ENCODE peak calls at places on chromosomes 2 and 18, in five cellular contexts. One of them, this sample, is unnamed.

GRCh38 chr18:8704361-8705279 is 736 bp upstream of the MTCL1 start:
- DNase-seq in fibroblast of mammary gland: peak; percentile 74
- DNase-seq in progenitor cell of endocrine pancreas: peak; percentile 84
- DNase-seq in GM12864: no peak
- DNase-seq in nephron progenitor cell: peak; percentile 95
- DNase-seq in this sample: peak; percentile 96

GRCh38 chr2:187577310-187577709 is 23.1 kb upstream of the TFPI start:
- DNase-seq in GM12864: no peak
- DNase-seq in progenitor cell of endocrine pancreas: no peak
- DNase-seq in fibroblast of mammary gland: no peak
- DNase-seq in nephron progenitor cell: no peak
- DNase-seq in this sample: no peak

GRCh38 chr2:85437488-85438290 is 19.2 kb downstream of the SH2D6 start:
- DNase-seq in nephron progenitor cell: peak; percentile 70
- DNase-seq in fibroblast of mammary gland: peak; percentile 86
- DNase-seq in progenitor cell of endocrine pancreas: peak; percentile 47
- DNase-seq in GM12864: no peak
- DNase-seq in this sample: peak; percentile 88

GRCh38 chr2:96527052-96527964 is 9.2 kb upstream of the ARID5A start:
- DNase-seq in progenitor cell of endocrine pancreas: no peak
- DNase-seq in GM12864: no peak
- DNase-seq in nephron progenitor cell: peak; percentile 69
- DNase-seq in fibroblast of mammary gland: no peak
- DNase-seq in this sample: peak; percentile 83

GRCh38 chr2:11160731-11161455 is 5.6 kb downstream of the SLC66A3 start:
- DNase-seq in nephron progenitor cell: no peak
- DNase-seq in progenitor cell of endocrine pancreas: no peak
- DNase-seq in GM12864: peak; percentile 22
- DNase-seq in fibroblast of mammary gland: no peak
- DNase-seq in this sample: peak; percentile 62

GRCh38 chr2:40103590-40103989 is 324.5 kb upstream of the THUMPD2 start:
- DNase-seq in nephron progenitor cell: no peak
- DNase-seq in GM12864: no peak
- DNase-seq in fibroblast of mammary gland: peak; percentile 84
- DNase-seq in progenitor cell of endocrine pancreas: no peak
- DNase-seq in this sample: no peak

GRCh38 chr2:39128919-39129391 is 8.1 kb upstream of the SOS1 start:
- DNase-seq in nephron progenitor cell: no peak
- DNase-seq in progenitor cell of endocrine pancreas: no peak
- DNase-seq in GM12864: peak; percentile 67
- DNase-seq in fibroblast of mammary gland: peak; percentile 64
- DNase-seq in this sample: no peak

GRCh38 chr2:201532686-201533304 is 81.3 kb downstream of the STRADB start:
- DNase-seq in fibroblast of mammary gland: peak; percentile 97
- DNase-seq in nephron progenitor cell: no peak
- DNase-seq in progenitor cell of endocrine pancreas: no peak
- DNase-seq in GM12864: peak; percentile 59
- DNase-seq in this sample: peak; percentile 25

GRCh38 chr18:74869904-74870863 is 272.5 kb downstream of the ZNF407 start:
- DNase-seq in nephron progenitor cell: no peak
- DNase-seq in GM12864: peak; percentile 44
- DNase-seq in fibroblast of mammary gland: no peak
- DNase-seq in progenitor cell of endocrine pancreas: no peak
- DNase-seq in this sample: peak; percentile 29

GRCh38 chr2:138212434-138212833 is 248.2 kb downstream of the HNMT start:
- DNase-seq in GM12864: no peak
- DNase-seq in nephron progenitor cell: no peak
- DNase-seq in progenitor cell of endocrine pancreas: no peak
- DNase-seq in fibroblast of mammary gland: no peak
- DNase-seq in this sample: no peak

GRCh38 chr18:54671291-54671881 is 80.3 kb downstream of the DYNAP start:
- DNase-seq in progenitor cell of endocrine pancreas: no peak
- DNase-seq in GM12864: no peak
- DNase-seq in nephron progenitor cell: no peak
- DNase-seq in fibroblast of mammary gland: peak; percentile 60
- DNase-seq in this sample: peak; percentile 26

GRCh38 chr2:138500592-138501426 is 761 bp upstream of the SPOPL start:
- DNase-seq in nephron progenitor cell: peak; percentile 27
- DNase-seq in progenitor cell of endocrine pancreas: no peak
- DNase-seq in fibroblast of mammary gland: no peak
- DNase-seq in GM12864: no peak
- DNase-seq in this sample: no peak

GRCh38 chr2:11056614-11057013 is 98.7 kb upstream of the SLC66A3 start:
- DNase-seq in progenitor cell of endocrine pancreas: no peak
- DNase-seq in nephron progenitor cell: no peak
- DNase-seq in fibroblast of mammary gland: peak; percentile 85
- DNase-seq in GM12864: no peak
- DNase-seq in this sample: no peak

GRCh38 chr2:53131416-53131815 is 636.2 kb upstream of the CHAC2 start:
- DNase-seq in GM12864: no peak
- DNase-seq in nephron progenitor cell: no peak
- DNase-seq in progenitor cell of endocrine pancreas: no peak
- DNase-seq in fibroblast of mammary gland: peak; percentile 61
- DNase-seq in this sample: no peak

GRCh38 chr2:96601382-96602292 is 36.5 kb downstream of the KANSL3 start:
- DNase-seq in progenitor cell of endocrine pancreas: no peak
- DNase-seq in GM12864: no peak
- DNase-seq in nephron progenitor cell: no peak
- DNase-seq in fibroblast of mammary gland: no peak
- DNase-seq in this sample: no peak

GRCh38 chr18:22173928-22174301 is 4.5 kb downstream of the GATA6 start:
- DNase-seq in progenitor cell of endocrine pancreas: no peak
- DNase-seq in GM12864: no peak
- DNase-seq in fibroblast of mammary gland: no peak
- DNase-seq in nephron progenitor cell: no peak
- DNase-seq in this sample: no peak

GRCh38 chr2:181104512-181105121 is 124.2 kb downstream of the UBE2E3 start:
- DNase-seq in nephron progenitor cell: no peak
- DNase-seq in progenitor cell of endocrine pancreas: no peak
- DNase-seq in GM12864: no peak
- DNase-seq in fibroblast of mammary gland: peak; percentile 79
- DNase-seq in this sample: no peak

GRCh38 chr18:48778344-48779011 is 172.3 kb downstream of the SMAD7 start:
- DNase-seq in nephron progenitor cell: no peak
- DNase-seq in fibroblast of mammary gland: no peak
- DNase-seq in progenitor cell of endocrine pancreas: no peak
- DNase-seq in GM12864: no peak
- DNase-seq in this sample: no peak

GRCh38 chr18:48777737-48778111 is 173.0 kb downstream of the SMAD7 start:
- DNase-seq in fibroblast of mammary gland: peak; percentile 15
- DNase-seq in nephron progenitor cell: no peak
- DNase-seq in GM12864: no peak
- DNase-seq in progenitor cell of endocrine pancreas: no peak
- DNase-seq in this sample: no peak

GRCh38 chr18:48776641-48777025 is 174.1 kb downstream of the SMAD7 start:
- DNase-seq in progenitor cell of endocrine pancreas: no peak
- DNase-seq in GM12864: no peak
- DNase-seq in nephron progenitor cell: no peak
- DNase-seq in fibroblast of mammary gland: no peak
- DNase-seq in this sample: no peak

GRCh38 chr18:48776161-48776555 is 174.6 kb downstream of the SMAD7 start:
- DNase-seq in fibroblast of mammary gland: no peak
- DNase-seq in progenitor cell of endocrine pancreas: no peak
- DNase-seq in nephron progenitor cell: no peak
- DNase-seq in GM12864: no peak
- DNase-seq in this sample: no peak

DNA sequence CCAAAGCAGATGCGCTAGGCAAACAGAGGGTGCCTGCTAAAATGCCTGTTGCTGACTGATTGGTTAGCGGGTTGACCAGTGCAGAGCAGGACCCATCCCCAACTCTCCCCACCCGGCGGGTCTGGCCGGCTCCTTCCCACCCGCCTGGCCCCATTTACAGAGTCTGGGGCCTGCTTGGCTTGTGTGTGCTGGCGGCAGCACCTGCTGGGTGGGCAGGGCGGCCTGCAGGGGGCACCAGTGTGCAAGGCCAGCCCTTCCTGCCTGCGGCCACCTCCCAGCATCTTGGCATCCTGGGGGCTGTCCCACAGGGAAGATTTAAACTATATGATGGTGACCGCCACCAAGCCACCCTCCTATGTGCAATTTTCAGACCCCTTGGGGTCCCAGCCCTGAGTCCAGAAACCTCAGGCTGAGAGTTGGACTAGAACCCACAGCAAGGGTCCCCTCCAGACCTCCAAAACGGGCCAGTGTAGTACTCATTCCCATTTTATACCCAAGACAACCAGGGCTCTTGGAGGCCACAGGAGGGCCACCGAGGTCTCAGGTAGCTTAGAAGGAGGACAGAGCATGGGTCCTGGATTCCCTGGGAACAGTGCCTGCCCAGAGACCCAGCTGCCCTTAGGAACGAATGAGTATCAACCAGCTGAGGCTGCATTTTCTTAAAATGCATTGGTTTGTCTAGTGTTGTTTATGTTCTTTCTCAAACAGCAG is 173.6 kb downstream of the SMAD7 start:
- DNase-seq in fibroblast of mammary gland: peak; percentile 34
- DNase-seq in GM12864: no peak
- DNase-seq in nephron progenitor cell: peak; percentile 79
- DNase-seq in progenitor cell of endocrine pancreas: peak; percentile 59
- DNase-seq in this sample: peak; percentile 91
- TF ChIP-seq CTCF in fibroblast of mammary gland: peak; percentile 68
- TF ChIP-seq CTCF in GM12864: peak; percentile 93
- TF ChIP-seq CTCF in nephron progenitor cell: peak; percentile 93
- TF ChIP-seq CTCF in progenitor cell of endocrine pancreas: peak; percentile 89
- TF ChIP-seq CTCF in this sample: peak; percentile 99

DNA sequence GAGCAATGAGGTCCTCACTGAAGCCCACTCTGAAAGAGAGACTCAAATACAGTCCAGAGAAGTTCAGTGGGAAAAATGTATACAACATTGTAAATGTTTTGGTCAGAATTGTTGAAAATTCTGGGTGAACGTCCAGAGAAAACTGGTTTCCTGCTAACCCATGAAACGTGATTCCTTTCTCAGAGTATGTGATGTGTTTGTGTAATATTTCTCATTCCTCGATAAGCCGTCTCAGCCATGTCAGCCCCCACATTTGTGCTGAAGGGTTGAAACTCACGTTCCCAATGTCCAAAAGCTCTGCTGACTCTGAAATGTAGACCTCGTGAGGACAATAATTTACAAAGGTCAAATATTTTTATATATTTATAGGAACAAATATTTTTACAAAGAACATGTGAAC is 51.6 kb downstream of the BMP10 start:
- DNase-seq in fibroblast of mammary gland: no peak
- DNase-seq in progenitor cell of endocrine pancreas: no peak
- DNase-seq in nephron progenitor cell: no peak
- DNase-seq in GM12864: no peak
- DNase-seq in this sample: no peak
- TF ChIP-seq CTCF in fibroblast of mammary gland: no peak
- TF ChIP-seq CTCF in progenitor cell of endocrine pancreas: no peak
- TF ChIP-seq CTCF in nephron progenitor cell: no peak
- TF ChIP-seq CTCF in GM12864: no peak
- TF ChIP-seq CTCF in this sample: no peak

GRCh38 chr2:158464426-158465281 is 7.9 kb downstream of the PKP4 start:
- DNase-seq in GM12864: no peak
- DNase-seq in nephron progenitor cell: no peak
- DNase-seq in fibroblast of mammary gland: peak; percentile 18
- DNase-seq in progenitor cell of endocrine pancreas: no peak
- DNase-seq in this sample: peak; percentile 29
- TF ChIP-seq CTCF in GM12864: peak; percentile 65
- TF ChIP-seq CTCF in nephron progenitor cell: peak; percentile 42
- TF ChIP-seq CTCF in fibroblast of mammary gland: peak; percentile 59
- TF ChIP-seq CTCF in progenitor cell of endocrine pancreas: peak; percentile 61
- TF ChIP-seq CTCF in this sample: peak; percentile 27

GRCh38 chr2:36809046-36809445 is 112.5 kb downstream of the VIT start:
- DNase-seq in fibroblast of mammary gland: no peak
- DNase-seq in GM12864: no peak
- DNase-seq in progenitor cell of endocrine pancreas: no peak
- DNase-seq in nephron progenitor cell: no peak
- DNase-seq in this sample: no peak

GRCh38 chr2:36807223-36807886 is 110.8 kb downstream of the VIT start:
- DNase-seq in GM12864: no peak
- DNase-seq in nephron progenitor cell: no peak
- DNase-seq in fibroblast of mammary gland: peak; percentile 5
- DNase-seq in progenitor cell of endocrine pancreas: no peak
- DNase-seq in this sample: no peak

GRCh38 chr2:36808386-36808785 is 111.9 kb downstream of the VIT start:
- DNase-seq in fibroblast of mammary gland: no peak
- DNase-seq in GM12864: no peak
- DNase-seq in nephron progenitor cell: no peak
- DNase-seq in progenitor cell of endocrine pancreas: no peak
- DNase-seq in this sample: no peak

GRCh38 chr2:36811071-36811470 is 114.6 kb downstream of the VIT start:
- DNase-seq in fibroblast of mammary gland: no peak
- DNase-seq in GM12864: no peak
- DNase-seq in nephron progenitor cell: no peak
- DNase-seq in progenitor cell of endocrine pancreas: no peak
- DNase-seq in this sample: no peak

DNA sequence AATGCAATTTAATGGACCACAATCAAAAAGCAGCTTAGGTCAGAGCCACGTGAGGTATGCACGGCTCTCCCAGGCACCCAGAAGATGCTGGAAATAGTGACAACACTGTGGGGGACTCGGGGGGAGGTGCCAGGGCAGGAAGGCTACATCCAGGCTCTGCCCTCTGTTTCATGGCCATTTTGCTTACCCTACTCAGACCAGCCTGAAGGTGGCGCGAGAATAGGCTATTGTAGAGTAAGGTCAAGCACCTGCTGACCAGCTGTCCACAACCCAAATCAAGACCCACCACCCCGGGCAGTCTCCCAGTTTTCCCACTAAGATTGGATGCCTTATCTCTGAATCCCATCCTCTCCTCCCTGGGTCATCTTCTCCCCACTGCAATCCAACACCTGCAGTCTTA is 115.7 kb downstream of the VIT start:
- DNase-seq in progenitor cell of endocrine pancreas: no peak
- DNase-seq in nephron progenitor cell: peak; percentile 19
- DNase-seq in fibroblast of mammary gland: peak; percentile 12
- DNase-seq in GM12864: no peak
- DNase-seq in this sample: no peak
- TF ChIP-seq CTCF in progenitor cell of endocrine pancreas: peak; percentile 31
- TF ChIP-seq CTCF in nephron progenitor cell: no peak
- TF ChIP-seq CTCF in fibroblast of mammary gland: peak; percentile 28
- TF ChIP-seq CTCF in GM12864: peak; percentile 44
- TF ChIP-seq CTCF in this sample: no peak

GRCh38 chr2:120253021-120253882 is 600 bp downstream of the RALB start:
- DNase-seq in fibroblast of mammary gland: peak; percentile 83
- DNase-seq in nephron progenitor cell: peak; percentile 79
- DNase-seq in GM12864: no peak
- DNase-seq in progenitor cell of endocrine pancreas: peak; percentile 62
- DNase-seq in this sample: peak; percentile 65
- TF ChIP-seq CTCF in fibroblast of mammary gland: peak; percentile 29
- TF ChIP-seq CTCF in nephron progenitor cell: no peak
- TF ChIP-seq CTCF in GM12864: peak; percentile 24
- TF ChIP-seq CTCF in progenitor cell of endocrine pancreas: peak; percentile 48
- TF ChIP-seq CTCF in this sample: peak; percentile 33

DNA sequence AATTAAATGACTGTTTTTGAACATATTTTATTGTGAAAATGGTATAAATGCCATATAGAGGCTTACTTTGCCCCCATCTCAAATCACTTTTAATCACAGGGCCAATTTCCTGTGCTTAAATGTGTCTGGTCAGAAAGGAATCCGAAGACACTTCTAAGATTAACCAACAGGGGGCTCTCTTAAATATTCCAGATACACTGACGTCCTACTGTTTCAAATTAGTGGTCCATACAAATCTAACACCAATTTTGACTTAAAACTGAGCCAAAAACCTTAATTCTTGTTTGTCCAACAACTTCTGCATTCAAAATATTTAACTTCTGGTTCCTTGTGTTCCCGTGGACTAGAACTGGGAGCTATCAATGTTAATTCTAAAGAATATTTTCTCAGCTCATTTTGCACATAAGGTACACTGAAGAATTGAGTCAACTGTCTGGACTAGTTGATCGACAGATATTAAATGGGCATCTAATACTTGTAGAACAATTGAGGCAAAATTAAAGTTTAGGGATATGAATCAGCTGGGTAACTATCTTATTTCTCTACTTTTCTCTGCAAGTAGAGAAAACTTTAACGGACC is 557.5 kb downstream of the ARHGAP15 start:
- DNase-seq in nephron progenitor cell: no peak
- DNase-seq in progenitor cell of endocrine pancreas: no peak
- DNase-seq in GM12864: no peak
- DNase-seq in fibroblast of mammary gland: peak; percentile 59
- DNase-seq in this sample: peak; percentile 24
- TF ChIP-seq CTCF in nephron progenitor cell: peak; percentile 50
- TF ChIP-seq CTCF in progenitor cell of endocrine pancreas: peak; percentile 64
- TF ChIP-seq CTCF in GM12864: peak; percentile 45
- TF ChIP-seq CTCF in fibroblast of mammary gland: peak; percentile 59
- TF ChIP-seq CTCF in this sample: peak; percentile 24